ENCODE peak calls at places on chromosomes 13 and 19, in nine cellular contexts. One of them, this sample, is unnamed.

GRCh38 chr13:75514080-75515040 is 23.3 kb downstream of the COMMD6 start:
- DNase-seq in lower leg skin: no peak
- DNase-seq in cardiac muscle cell: no peak
- DNase-seq in SK-N-SH: no peak
- DNase-seq in A549: no peak
- DNase-seq in PC-3: no peak
- DNase-seq in MM.1S: no peak
- DNase-seq in suprapubic skin: no peak
- DNase-seq in Panc1: no peak
- DNase-seq in this sample: no peak

GRCh38 chr13:110713642-110713952 is at the start of gene ING1:
- DNase-seq in PC-3: no peak
- DNase-seq in suprapubic skin: no peak
- DNase-seq in A549: no peak
- DNase-seq in Panc1: no peak
- DNase-seq in cardiac muscle cell: no peak
- DNase-seq in lower leg skin: no peak
- DNase-seq in MM.1S: no peak
- DNase-seq in SK-N-SH: no peak
- DNase-seq in this sample: no peak

GRCh38 chr13:37414667-37415066 is 183.9 kb downstream of the POSTN start:
- DNase-seq in Panc1: no peak
- DNase-seq in A549: no peak
- DNase-seq in MM.1S: no peak
- DNase-seq in suprapubic skin: no peak
- DNase-seq in lower leg skin: no peak
- DNase-seq in cardiac muscle cell: no peak
- DNase-seq in PC-3: no peak
- DNase-seq in SK-N-SH: no peak
- DNase-seq in this sample: no peak

GRCh38 chr19:55376381-55376933 is at the start of gene TMEM190:
- DNase-seq in A549: peak; percentile 68
- DNase-seq in SK-N-SH: peak; percentile 32
- DNase-seq in PC-3: no peak
- DNase-seq in lower leg skin: no peak
- DNase-seq in Panc1: no peak
- DNase-seq in MM.1S: no peak
- DNase-seq in cardiac muscle cell: no peak
- DNase-seq in suprapubic skin: no peak
- DNase-seq in this sample: no peak

GRCh38 chr13:40319699-40320586 is 346.5 kb downstream of the FOXO1 start:
- DNase-seq in lower leg skin: no peak
- DNase-seq in Panc1: no peak
- DNase-seq in suprapubic skin: no peak
- DNase-seq in cardiac muscle cell: no peak
- DNase-seq in MM.1S: no peak
- DNase-seq in PC-3: peak; percentile 36
- DNase-seq in SK-N-SH: no peak
- DNase-seq in A549: no peak
- DNase-seq in this sample: no peak

GRCh38 chr13:48029859-48030258 is 7.7 kb upstream of the NUDT15 start:
- DNase-seq in cardiac muscle cell: no peak
- DNase-seq in suprapubic skin: no peak
- DNase-seq in Panc1: no peak
- DNase-seq in MM.1S: no peak
- DNase-seq in SK-N-SH: no peak
- DNase-seq in lower leg skin: no peak
- DNase-seq in A549: no peak
- DNase-seq in PC-3: no peak
- DNase-seq in this sample: no peak

GRCh38 chr13:45238945-45239795 is 38.3 kb upstream of the KCTD4 start:
- DNase-seq in suprapubic skin: no peak
- DNase-seq in SK-N-SH: no peak
- DNase-seq in A549: no peak
- DNase-seq in lower leg skin: no peak
- DNase-seq in MM.1S: no peak
- DNase-seq in Panc1: no peak
- DNase-seq in cardiac muscle cell: no peak
- DNase-seq in PC-3: no peak
- DNase-seq in this sample: no peak

GRCh38 chr13:32409561-32410440 is 18.1 kb downstream of the N4BP2L1 start:
- DNase-seq in cardiac muscle cell: peak; percentile 46
- DNase-seq in suprapubic skin: no peak
- DNase-seq in Panc1: no peak
- DNase-seq in lower leg skin: no peak
- DNase-seq in MM.1S: no peak
- DNase-seq in SK-N-SH: no peak
- DNase-seq in A549: no peak
- DNase-seq in PC-3: no peak
- DNase-seq in this sample: no peak

GRCh38 chr19:8569066-8569761 is 8.0 kb downstream of the MYO1F start:
- DNase-seq in SK-N-SH: no peak
- DNase-seq in Panc1: no peak
- DNase-seq in PC-3: peak; percentile 96
- DNase-seq in suprapubic skin: peak; percentile 66
- DNase-seq in A549: peak; percentile 64
- DNase-seq in MM.1S: peak; percentile 83
- DNase-seq in lower leg skin: peak; percentile 56
- DNase-seq in cardiac muscle cell: no peak
- DNase-seq in this sample: peak; percentile 76

GRCh38 chr13:102642475-102642874 is 45.7 kb downstream of the TPP2 start:
- DNase-seq in SK-N-SH: no peak
- DNase-seq in MM.1S: no peak
- DNase-seq in suprapubic skin: no peak
- DNase-seq in A549: no peak
- DNase-seq in Panc1: no peak
- DNase-seq in PC-3: no peak
- DNase-seq in lower leg skin: peak; percentile 40
- DNase-seq in cardiac muscle cell: no peak
- DNase-seq in this sample: no peak

DNA sequence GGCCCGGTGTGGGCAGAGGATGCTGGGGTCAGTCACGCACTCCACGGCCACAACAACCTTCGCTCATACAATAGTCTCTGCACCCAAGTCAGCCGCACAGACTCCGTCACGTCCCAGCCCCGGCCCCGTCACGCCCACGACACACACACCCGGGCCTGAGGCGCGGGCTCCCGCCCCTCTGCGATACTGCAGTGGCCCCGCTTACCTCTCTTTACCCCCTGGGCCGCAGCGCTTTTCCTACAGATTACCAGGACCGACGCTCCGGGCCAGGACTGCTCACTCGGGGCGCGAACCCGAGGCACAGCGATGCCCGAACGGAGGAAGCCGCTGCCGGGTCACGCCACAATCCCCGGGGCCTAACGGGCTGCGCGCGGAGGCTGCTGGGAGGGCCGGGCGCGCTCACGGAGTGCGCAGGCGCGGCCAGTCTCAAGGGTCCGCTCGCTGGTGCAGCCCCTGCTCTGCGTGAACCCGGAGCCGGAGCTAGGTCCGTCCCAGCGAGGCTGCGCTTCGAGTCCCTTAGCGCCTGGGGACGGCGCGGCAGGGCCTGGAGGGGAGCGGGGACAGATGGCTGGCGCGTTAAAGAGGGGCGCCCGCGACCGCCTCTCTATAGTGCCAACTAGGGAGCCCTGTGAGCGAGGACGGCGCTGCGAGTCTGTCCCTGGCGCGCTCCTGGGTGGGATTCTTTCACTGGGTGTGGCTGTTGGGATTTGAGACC is at the start of gene ZFP82:
- DNase-seq in A549: peak; percentile 89
- DNase-seq in Panc1: no peak
- DNase-seq in suprapubic skin: peak; percentile 78
- DNase-seq in cardiac muscle cell: peak; percentile 93
- DNase-seq in PC-3: peak; percentile 25
- DNase-seq in MM.1S: no peak
- DNase-seq in lower leg skin: peak; percentile 22
- DNase-seq in SK-N-SH: peak; percentile 98
- DNase-seq in this sample: peak; percentile 69
- TF ChIP-seq CTCF in A549: no peak
- TF ChIP-seq CTCF in Panc1: no peak
- TF ChIP-seq CTCF in suprapubic skin: no peak
- TF ChIP-seq CTCF in cardiac muscle cell: peak; percentile 5
- TF ChIP-seq CTCF in PC-3: no peak
- TF ChIP-seq CTCF in MM.1S: no peak
- TF ChIP-seq CTCF in lower leg skin: no peak
- TF ChIP-seq CTCF in SK-N-SH: no peak
- TF ChIP-seq CTCF in this sample: no peak

DNA sequence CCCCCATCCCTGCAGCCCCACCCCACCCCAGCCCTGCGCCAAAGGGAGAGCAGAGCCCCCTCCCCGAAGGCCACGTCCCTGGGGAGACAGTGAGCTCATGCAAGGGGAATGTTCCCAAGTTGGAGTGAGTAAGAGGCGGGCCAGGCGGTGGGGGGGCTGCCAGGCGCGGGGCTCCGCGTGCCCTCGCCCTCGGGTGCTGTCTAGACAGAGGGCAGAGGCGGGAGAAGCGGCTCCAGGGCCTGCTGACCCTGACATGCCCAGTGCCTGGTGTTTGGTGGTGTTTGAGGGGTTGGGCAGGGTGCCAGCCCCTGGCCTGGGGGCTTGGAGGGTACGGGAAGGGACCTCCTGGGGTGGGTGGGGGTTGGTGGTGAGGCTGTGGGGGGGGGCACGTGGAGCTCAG is 1.0 kb downstream of the FSTL3 start:
- DNase-seq in suprapubic skin: peak; percentile 89
- DNase-seq in A549: peak; percentile 86
- DNase-seq in lower leg skin: no peak
- DNase-seq in cardiac muscle cell: no peak
- DNase-seq in PC-3: peak; percentile 70
- DNase-seq in SK-N-SH: peak; percentile 67
- DNase-seq in Panc1: no peak
- DNase-seq in MM.1S: no peak
- DNase-seq in this sample: no peak
- H3K4me3 ChIP-seq in suprapubic skin: peak overlapping the region; percentile 60
- H3K4me3 ChIP-seq in A549: peak overlapping the region; percentile 64
- H3K4me3 ChIP-seq in lower leg skin: peak overlapping the region; percentile 44
- H3K4me3 ChIP-seq in cardiac muscle cell: no peak overlapping the region
- H3K4me3 ChIP-seq in PC-3: peak overlapping the region; percentile 80
- H3K4me3 ChIP-seq in SK-N-SH: peak overlapping the region; percentile 79
- H3K4me3 ChIP-seq in Panc1: peak overlapping the region; percentile 13
- H3K4me3 ChIP-seq in MM.1S: no peak overlapping the region
- H3K4me3 ChIP-seq in this sample: peak overlapping the region; percentile 33

GRCh38 chr13:78658630-78659449 is at the start of gene OBI1:
- DNase-seq in SK-N-SH: peak; percentile 88
- DNase-seq in A549: peak; percentile 86
- DNase-seq in PC-3: peak; percentile 80
- DNase-seq in MM.1S: peak; percentile 92
- DNase-seq in Panc1: no peak
- DNase-seq in cardiac muscle cell: peak; percentile 89
- DNase-seq in suprapubic skin: peak; percentile 94
- DNase-seq in lower leg skin: peak; percentile 91
- DNase-seq in this sample: peak; percentile 70
- TF ChIP-seq CTCF in SK-N-SH: no peak
- TF ChIP-seq CTCF in A549: no peak
- TF ChIP-seq CTCF in PC-3: no peak
- TF ChIP-seq CTCF in MM.1S: no peak
- TF ChIP-seq CTCF in Panc1: no peak
- TF ChIP-seq CTCF in cardiac muscle cell: no peak
- TF ChIP-seq CTCF in suprapubic skin: no peak
- TF ChIP-seq CTCF in lower leg skin: no peak
- TF ChIP-seq CTCF in this sample: no peak

GRCh38 chr19:58265100-58265499 is 13.7 kb upstream of the ZNF8 start:
- DNase-seq in SK-N-SH: no peak
- DNase-seq in Panc1: no peak
- DNase-seq in lower leg skin: no peak
- DNase-seq in PC-3: no peak
- DNase-seq in cardiac muscle cell: no peak
- DNase-seq in suprapubic skin: no peak
- DNase-seq in MM.1S: no peak
- DNase-seq in A549: no peak
- DNase-seq in this sample: no peak
- H3K4me3 ChIP-seq in SK-N-SH: no peak overlapping the region
- H3K4me3 ChIP-seq in Panc1: no peak overlapping the region
- H3K4me3 ChIP-seq in lower leg skin: no peak overlapping the region
- H3K4me3 ChIP-seq in PC-3: no peak overlapping the region
- H3K4me3 ChIP-seq in cardiac muscle cell: no peak overlapping the region
- H3K4me3 ChIP-seq in suprapubic skin: no peak overlapping the region
- H3K4me3 ChIP-seq in MM.1S: no peak overlapping the region
- H3K4me3 ChIP-seq in A549: no peak overlapping the region
- H3K4me3 ChIP-seq in this sample: no peak overlapping the region

GRCh38 chr19:41746593-41747227 is 8.6 kb upstream of the CEACAM6 start:
- DNase-seq in A549: peak; percentile 87
- DNase-seq in SK-N-SH: peak; percentile 40
- DNase-seq in MM.1S: peak; percentile 53
- DNase-seq in cardiac muscle cell: no peak
- DNase-seq in lower leg skin: no peak
- DNase-seq in Panc1: no peak
- DNase-seq in PC-3: peak; percentile 76
- DNase-seq in suprapubic skin: no peak
- DNase-seq in this sample: peak; percentile 4
- TF ChIP-seq CTCF in A549: peak; percentile 96
- TF ChIP-seq CTCF in SK-N-SH: peak; percentile 56
- TF ChIP-seq CTCF in MM.1S: peak; percentile 56
- TF ChIP-seq CTCF in cardiac muscle cell: peak; percentile 62
- TF ChIP-seq CTCF in lower leg skin: no peak
- TF ChIP-seq CTCF in Panc1: peak; percentile 80
- TF ChIP-seq CTCF in PC-3: peak; percentile 76
- TF ChIP-seq CTCF in suprapubic skin: peak; percentile 35
- TF ChIP-seq CTCF in this sample: peak; percentile 67

This sample was measured in GM12864.